ENCODE peak calls at places on chromosomes 2 and 18, in five cellular contexts. L is HEK293T, Y is GM12878, I is NT2/D1, E is H1. J is an unnamed sample.

GRCh38 chr2:205586626-205587025 is 95.7 kb upstream of the NRP2 start:
- DNase-seq in L (no peak), Y (no peak), I (no peak), E (no peak), J (no peak)

GRCh38 chr2:217090024-217090473 is 230.2 kb upstream of the TNP1 start:
- DNase-seq in L (no peak), Y (peak), I (no peak), E (no peak), J (no peak)

GRCh38 chr2:196537311-196537710 is 102.2 kb upstream of the CCDC150 start:
- DNase-seq in L (no peak), Y (no peak), I (no peak), E (no peak), J (no peak)

GRCh38 chr2:183001948-183002347 is 36.3 kb downstream of the NCKAP1 start:
- DNase-seq in L (no peak), Y (no peak), I (no peak), E (no peak), J (no peak)

GRCh38 chr18:24595556-24595955 is 135.1 kb downstream of the HRH4 start:
- DNase-seq in L (no peak), Y (no peak), I (no peak), E (no peak), J (no peak)

GRCh38 chr2:168143813-168144212 is 103.6 kb downstream of the STK39 start:
- DNase-seq in L (no peak), Y (no peak), I (no peak), E (no peak), J (no peak)

GRCh38 chr2:85648619-85649018 is 19.4 kb downstream of the SFTPB start:
- DNase-seq in L (peak), Y (no peak), I (no peak), E (no peak), J (no peak)

GRCh38 chr2:197435598-197436435 is 989 bp upstream of the SF3B1 start:
- DNase-seq in L (no peak), Y (no peak), I (no peak), E (no peak), J (peak)

GRCh38 chr2:240992572-240993291 is 5.7 kb upstream of the SNED1 start:
- DNase-seq in L (no peak), Y (no peak), I (no peak), E (peak), J (no peak)

GRCh38 chr2:127226132-127226519 is 6.0 kb upstream of the CYP27C1 start:
- DNase-seq in L (no peak), Y (no peak), I (no peak), E (no peak), J (no peak)

GRCh38 chr18:34707670-34708069 is 2.4 kb upstream of the DTNA start:
- DNase-seq in L (peak), Y (no peak), I (peak), E (no peak), J (no peak)

GRCh38 chr2:206230060-206230890 is 44.2 kb upstream of the ZDBF2 start:
- DNase-seq in L (peak), Y (no peak), I (peak), E (peak), J (no peak)

GRCh38 chr2:196200557-196200956 is 29.2 kb upstream of the STK17B start:
- DNase-seq in L (no peak), Y (peak), I (no peak), E (no peak), J (no peak)

GRCh38 chr2:11499081-11499743 is 33.3 kb upstream of the E2F6 start:
- DNase-seq in L (no peak), Y (no peak), I (no peak), E (no peak), J (peak)

GRCh38 chr18:49813321-49814146 is at the start of gene ACAA2:
- DNase-seq in L (peak), Y (peak), I (peak), E (peak), J (peak)

GRCh38 chr2:28821295-28821958 is 10.8 kb downstream of the SPDYA start:
- DNase-seq in L (peak), Y (peak), I (peak), E (peak), J (peak)

GRCh38 chr2:167817908-167818307 is 429.5 kb downstream of the STK39 start:
- DNase-seq in L (no peak), Y (no peak), I (no peak), E (no peak), J (no peak)

GRCh38 chr2:148552675-148553331 is 91.7 kb upstream of the EPC2 start:
- DNase-seq in L (no peak), Y (no peak), I (no peak), E (no peak), J (no peak)

GRCh38 chr18:55559735-55560134 is 28.3 kb downstream of the TCF4 start:
- DNase-seq in L (no peak), Y (no peak), I (no peak), E (no peak), J (no peak)

GRCh38 chr2:20470211-20470610 is 23.3 kb downstream of the RHOB start:
- DNase-seq in L (no peak), Y (no peak), I (no peak), E (no peak), J (no peak)

GRCh38 chr2:30927561-30928075 is 120.4 kb upstream of the CAPN13 start:
- DNase-seq in L (no peak), Y (no peak), I (no peak), E (no peak), J (no peak)

GRCh38 chr2:167451496-167452289 is 563.4 kb downstream of the XIRP2 start:
- DNase-seq in L (no peak), Y (no peak), I (no peak), E (no peak), J (no peak)

GRCh38 chr2:226791056-226791486 is 8.5 kb downstream of the IRS1 start:
- DNase-seq in L (peak), Y (peak), I (no peak), E (no peak), J (no peak)

GRCh38 chr18:955379-956066 is 50.9 kb downstream of the ADCYAP1 start:
- DNase-seq in L (no peak), Y (no peak), I (no peak), E (no peak), J (peak)

GRCh38 chr18:1014951-1015627 is 110.4 kb downstream of the ADCYAP1 start:
- DNase-seq in L (no peak), Y (no peak), I (peak), E (no peak), J (no peak)

GRCh38 chr2:215565897-215566296 is 130.0 kb upstream of the FN1 start:
- DNase-seq in L (no peak), Y (no peak), I (no peak), E (no peak), J (no peak)

GRCh38 chr2:127737892-127738291 is 36.6 kb downstream of the SFT2D3 start:
- DNase-seq in L (no peak), Y (no peak), I (no peak), E (no peak), J (no peak)

GRCh38 chr2:181250691-181251090 is 206.5 kb upstream of the ITGA4 start:
- DNase-seq in L (no peak), Y (no peak), I (no peak), E (no peak), J (no peak)

GRCh38 chr2:240477916-240478315 is 42.5 kb downstream of the GPC1 start:
- DNase-seq in L (no peak), Y (no peak), I (no peak), E (no peak), J (no peak)

GRCh38 chr2:237448171-237448570 is 34.2 kb upstream of the COL6A3 start:
- DNase-seq in L (no peak), Y (no peak), I (no peak), E (no peak), J (no peak)

DNA sequence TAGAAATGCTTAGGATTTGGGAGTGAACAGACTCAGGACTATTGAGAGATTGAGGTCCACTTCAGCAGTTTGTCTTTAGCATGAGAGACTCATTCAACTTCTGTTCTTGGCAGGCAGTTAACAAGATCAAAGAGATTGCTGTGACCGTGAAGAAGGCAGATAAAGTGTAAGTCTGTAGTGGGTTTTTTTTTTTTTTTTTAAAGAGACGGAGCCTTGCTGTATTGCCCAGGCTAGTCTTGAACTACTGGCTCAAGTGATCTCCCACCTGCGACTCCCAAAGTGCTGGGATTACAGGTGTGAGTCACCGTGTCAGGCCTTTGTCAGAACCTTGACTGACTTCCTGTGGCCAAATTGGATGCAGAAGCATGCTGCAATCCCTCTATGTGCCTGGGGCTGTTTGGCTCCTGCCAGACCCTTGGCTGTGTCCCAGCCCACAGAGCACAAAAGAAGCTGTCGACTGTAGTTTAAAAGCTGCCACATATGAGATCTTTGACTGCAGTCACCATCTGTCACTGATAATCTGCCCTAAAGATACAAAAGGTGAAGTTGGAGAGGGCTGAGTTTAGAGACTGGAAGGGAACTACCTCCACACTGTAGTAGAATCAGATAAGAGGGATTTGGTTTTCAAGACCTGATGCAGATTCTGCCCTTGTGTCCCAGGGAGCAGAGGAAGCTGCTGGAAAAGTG is 9.9 kb downstream of the CCT7 start:
- DNase-seq in L (no peak), Y (no peak), I (no peak), E (no peak), J (no peak)
- TF ChIP-seq SUZ12 in L (no peak), Y (no peak), I (no peak), E (no peak), J (no peak)

GRCh38 chr2:43133708-43134570 is 92.5 kb downstream of the ZFP36L2 start:
- DNase-seq in L (no peak), Y (no peak), I (no peak), E (no peak), J (no peak)
- TF ChIP-seq SUZ12 in L (no peak), Y (no peak), I (no peak), E (no peak), J (no peak)

DNA sequence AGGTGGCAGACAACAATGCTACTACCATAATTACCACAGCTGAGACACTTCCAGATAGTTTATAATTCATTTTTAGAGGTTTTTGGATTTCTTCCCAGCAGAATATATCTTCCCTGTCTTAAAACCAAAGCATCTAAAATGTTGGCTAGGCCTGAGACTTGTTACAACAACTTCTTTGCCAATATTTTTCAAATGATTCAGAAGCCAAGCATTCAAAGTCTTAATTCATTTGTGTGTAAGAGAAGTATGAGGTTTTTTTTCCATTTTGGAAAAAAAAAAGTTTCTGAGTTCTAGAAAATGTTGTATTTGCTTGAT is 32.9 kb downstream of the LAMA1 start:
- DNase-seq in L (no peak), Y (no peak), I (no peak), E (no peak), J (no peak)
- TF ChIP-seq SUZ12 in L (no peak), Y (no peak), I (no peak), E (no peak), J (no peak)

GRCh38 chr18:48022531-48023330 is 92.3 kb upstream of the SMAD2 start:
- DNase-seq in L (peak), Y (peak), I (peak), E (no peak), J (peak)

GRCh38 chr18:48024891-48025660 is 94.6 kb upstream of the SMAD2 start:
- DNase-seq in L (no peak), Y (no peak), I (no peak), E (no peak), J (no peak)

GRCh38 chr18:48022021-48022420 is 91.6 kb upstream of the SMAD2 start:
- DNase-seq in L (no peak), Y (no peak), I (no peak), E (no peak), J (no peak)

GRCh38 chr18:48024009-48024512 is 93.6 kb upstream of the SMAD2 start:
- DNase-seq in L (no peak), Y (no peak), I (no peak), E (no peak), J (no peak)

DNA sequence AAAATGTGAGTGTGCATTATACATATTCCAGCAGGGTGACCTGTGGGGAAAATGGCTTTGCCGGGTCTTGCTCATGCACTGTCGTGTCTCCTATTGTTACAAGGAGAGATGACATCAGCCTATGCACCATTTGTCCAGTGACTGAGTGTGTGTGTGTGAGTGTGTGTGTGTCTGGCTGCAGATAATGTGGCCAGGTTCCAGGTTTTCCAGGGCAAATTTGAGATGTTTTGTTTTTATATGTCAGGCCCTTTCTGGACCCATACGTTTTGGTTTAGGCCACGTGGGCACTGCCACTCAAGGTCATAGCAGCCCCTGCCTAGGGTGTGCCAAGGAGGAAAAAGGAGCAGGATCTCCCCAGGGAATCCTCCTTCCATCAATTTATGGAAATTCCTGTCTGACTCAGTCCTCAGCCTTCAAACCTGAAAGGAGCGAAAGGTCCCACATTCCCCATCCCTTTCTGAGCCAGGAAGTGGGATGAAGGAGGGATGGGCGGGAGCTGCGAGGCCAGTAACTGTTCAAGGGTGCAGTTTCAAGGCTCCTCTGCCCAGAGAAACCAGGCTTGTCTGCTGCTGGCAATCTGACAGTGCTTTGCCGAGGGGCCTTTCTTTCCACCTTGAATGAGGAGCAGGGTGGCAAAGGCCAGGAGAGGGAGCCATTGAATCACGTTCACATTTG is 93.0 kb upstream of the SMAD2 start:
- DNase-seq in L (peak), Y (no peak), I (peak), E (peak), J (peak)
- TF ChIP-seq SUZ12 in L (no peak), Y (no peak), I (no peak), E (no peak), J (no peak)

DNA sequence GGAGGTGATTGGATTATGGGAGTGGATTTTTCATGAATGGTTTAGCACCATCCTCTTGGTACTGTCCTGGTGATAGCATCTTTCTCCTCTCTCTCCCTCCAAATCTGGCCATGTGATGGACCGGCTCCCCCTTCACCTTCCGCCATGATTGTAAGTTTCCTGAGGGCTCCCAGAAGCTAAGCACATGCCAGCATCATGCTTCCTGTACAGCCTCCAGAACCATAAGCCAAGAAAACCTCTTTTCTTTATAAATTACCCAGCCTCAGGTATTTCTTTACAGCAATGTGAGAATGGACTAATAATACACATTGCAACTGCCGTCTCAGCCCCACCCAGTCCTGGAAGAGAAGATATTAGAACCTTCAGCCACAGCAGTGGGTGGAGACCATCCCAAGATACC is 81.9 kb upstream of the AGAP1 start:
- DNase-seq in L (no peak), Y (no peak), I (no peak), E (no peak), J (no peak)
- TF ChIP-seq SUZ12 in L (no peak), Y (no peak), I (no peak), E (no peak), J (no peak)

DNA sequence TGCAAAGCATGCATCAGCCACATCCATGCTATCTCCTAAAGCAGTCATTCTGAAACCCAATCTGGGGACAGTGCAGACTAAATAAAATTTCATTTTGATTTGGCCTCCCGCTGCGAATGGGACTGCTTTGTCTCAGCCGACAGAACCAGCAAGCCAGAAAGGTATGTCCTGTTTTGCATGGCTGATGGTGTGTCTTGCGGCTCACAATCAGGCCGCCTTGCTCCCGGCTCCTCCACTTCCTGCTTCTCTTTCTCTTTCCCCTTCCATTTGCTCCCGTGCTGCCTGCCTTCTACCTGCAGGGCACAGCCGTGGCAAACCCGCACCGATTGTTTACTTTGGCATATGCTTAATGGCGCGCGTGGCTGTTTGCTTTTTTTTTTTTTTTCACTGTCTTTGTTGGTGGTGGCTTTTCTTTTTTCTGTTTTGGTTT is 419.5 kb upstream of the POU3F3 start:
- DNase-seq in L (peak), Y (peak), I (peak), E (peak), J (no peak)
- TF ChIP-seq SUZ12 in L (no peak), Y (no peak), I (no peak), E (no peak), J (no peak)

GRCh38 chr2:223101340-223102039 is 49.5 kb downstream of the KCNE4 start:
- DNase-seq in L (peak), Y (peak), I (peak), E (peak), J (peak)
- TF ChIP-seq SUZ12 in L (no peak), Y (no peak), I (no peak), E (no peak), J (no peak)

DNA sequence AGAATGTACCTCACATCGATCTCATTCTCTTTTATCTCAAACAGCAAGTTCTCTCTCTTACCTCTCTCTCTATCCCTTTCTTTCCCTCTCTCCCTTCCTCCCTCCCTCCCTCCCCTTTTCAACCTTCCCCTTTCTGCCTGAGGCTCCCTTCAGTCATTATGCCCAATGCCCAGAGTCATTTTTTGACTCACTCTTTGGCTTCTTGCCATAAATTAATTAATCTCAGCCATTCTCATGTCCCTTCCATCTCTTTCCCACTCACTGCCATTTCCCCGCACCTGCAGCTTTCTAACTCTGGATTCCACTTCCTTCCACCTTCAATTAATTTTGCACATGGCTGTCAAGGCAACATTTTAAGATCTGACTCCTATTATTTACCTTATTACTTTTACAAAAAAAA is 60.1 kb downstream of the EVA1A start:
- DNase-seq in L (no peak), Y (no peak), I (no peak), E (no peak), J (no peak)
- TF ChIP-seq SUZ12 in L (no peak), Y (no peak), I (no peak), E (no peak), J (no peak)

GRCh38 chr18:35732652-35733051 is 151.1 kb downstream of the GALNT1 start:
- DNase-seq in L (no peak), Y (no peak), I (no peak), E (no peak), J (no peak)
- TF ChIP-seq SUZ12 in L (no peak), Y (no peak), I (no peak), E (no peak), J (no peak)

GRCh38 chr2:134676960-134677359 is 41.8 kb downstream of the TMEM163 start:
- DNase-seq in L (no peak), Y (no peak), I (no peak), E (no peak), J (no peak)

GRCh38 chr2:134677866-134678774 is 40.7 kb downstream of the TMEM163 start:
- DNase-seq in L (no peak), Y (no peak), I (no peak), E (no peak), J (no peak)

GRCh38 chr2:134681201-134681600 is 37.6 kb downstream of the TMEM163 start:
- DNase-seq in L (no peak), Y (no peak), I (no peak), E (no peak), J (no peak)

GRCh38 chr2:134679294-134679693 is 39.5 kb downstream of the TMEM163 start:
- DNase-seq in L (no peak), Y (no peak), I (no peak), E (no peak), J (no peak)

GRCh38 chr2:134679740-134680139 is 39.1 kb downstream of the TMEM163 start:
- DNase-seq in L (no peak), Y (no peak), I (no peak), E (no peak), J (no peak)
- TF ChIP-seq SUZ12 in L (no peak), Y (no peak), I (no peak), E (no peak), J (no peak)

J was measured in HepG2.